ENCODE peak calls at places on chromosomes 13 and 19, in six cellular contexts. One of them, this sample, is unnamed.

GRCh38 chr19:14495678-14496028 is 274 bp downstream of the GIPC1 start:
- DNase-seq in NCI-H524: no peak
- DNase-seq in memory B cell: no peak
- DNase-seq in T-helper 1 cell: no peak
- DNase-seq in T-helper 22 cell: no peak
- DNase-seq in NCI-H774: no peak
- DNase-seq in this sample: no peak

GRCh38 chr13:46586766-46587509 is 34.0 kb downstream of the LRCH1 start:
- DNase-seq in T-helper 22 cell: no peak
- DNase-seq in memory B cell: no peak
- DNase-seq in NCI-H774: no peak
- DNase-seq in T-helper 1 cell: no peak
- DNase-seq in NCI-H524: no peak
- DNase-seq in this sample: no peak

GRCh38 chr19:45278087-45278486 is 27.0 kb downstream of the MARK4 start:
- DNase-seq in T-helper 1 cell: no peak
- DNase-seq in T-helper 22 cell: no peak
- DNase-seq in memory B cell: no peak
- DNase-seq in NCI-H524: no peak
- DNase-seq in NCI-H774: no peak
- DNase-seq in this sample: no peak

GRCh38 chr19:16457195-16457953 is 14.4 kb downstream of the EPS15L1 start:
- DNase-seq in T-helper 22 cell: no peak
- DNase-seq in memory B cell: no peak
- DNase-seq in NCI-H524: peak; percentile 88
- DNase-seq in T-helper 1 cell: no peak
- DNase-seq in NCI-H774: no peak
- DNase-seq in this sample: no peak

GRCh38 chr13:112821340-112822055 is 131.7 kb downstream of the ATP11A start:
- DNase-seq in T-helper 22 cell: no peak
- DNase-seq in memory B cell: no peak
- DNase-seq in NCI-H524: no peak
- DNase-seq in NCI-H774: no peak
- DNase-seq in T-helper 1 cell: no peak
- DNase-seq in this sample: no peak

GRCh38 chr13:61013782-61014181 is 401.9 kb downstream of the PCDH20 start:
- DNase-seq in T-helper 1 cell: no peak
- DNase-seq in memory B cell: no peak
- DNase-seq in NCI-H524: no peak
- DNase-seq in NCI-H774: no peak
- DNase-seq in T-helper 22 cell: no peak
- DNase-seq in this sample: no peak

GRCh38 chr19:57850553-57851017 is 926 bp downstream of the ZNF587 start:
- DNase-seq in NCI-H774: no peak
- DNase-seq in memory B cell: no peak
- DNase-seq in T-helper 1 cell: no peak
- DNase-seq in NCI-H524: no peak
- DNase-seq in T-helper 22 cell: no peak
- DNase-seq in this sample: no peak

GRCh38 chr19:3968556-3969434 is 2.1 kb downstream of the DAPK3 start:
- DNase-seq in memory B cell: no peak
- DNase-seq in T-helper 1 cell: no peak
- DNase-seq in T-helper 22 cell: no peak
- DNase-seq in NCI-H774: peak; percentile 42
- DNase-seq in NCI-H524: no peak
- DNase-seq in this sample: no peak

GRCh38 chr13:25415196-25415595 is 43.4 kb downstream of the ATP8A2 start:
- DNase-seq in memory B cell: no peak
- DNase-seq in T-helper 1 cell: no peak
- DNase-seq in NCI-H524: peak; percentile 89
- DNase-seq in T-helper 22 cell: no peak
- DNase-seq in NCI-H774: no peak
- DNase-seq in this sample: no peak

GRCh38 chr19:15788594-15789270 is 1.3 kb downstream of the OR10H5 start:
- DNase-seq in NCI-H774: no peak
- DNase-seq in NCI-H524: no peak
- DNase-seq in T-helper 1 cell: no peak
- DNase-seq in T-helper 22 cell: no peak
- DNase-seq in memory B cell: no peak
- DNase-seq in this sample: no peak

GRCh38 chr13:65159803-65160202 is 2070.3 kb downstream of the PCDH9 start:
- DNase-seq in NCI-H774: no peak
- DNase-seq in T-helper 1 cell: no peak
- DNase-seq in NCI-H524: no peak
- DNase-seq in memory B cell: no peak
- DNase-seq in T-helper 22 cell: no peak
- DNase-seq in this sample: no peak

GRCh38 chr19:1572795-1573194 is 4.7 kb upstream of the MEX3D start:
- DNase-seq in NCI-H774: no peak
- DNase-seq in memory B cell: no peak
- DNase-seq in NCI-H524: no peak
- DNase-seq in T-helper 22 cell: no peak
- DNase-seq in T-helper 1 cell: no peak
- DNase-seq in this sample: no peak

GRCh38 chr19:52112624-52113023 is 17.1 kb upstream of the ZNF841 start:
- DNase-seq in NCI-H524: no peak
- DNase-seq in NCI-H774: no peak
- DNase-seq in memory B cell: no peak
- DNase-seq in T-helper 22 cell: no peak
- DNase-seq in T-helper 1 cell: no peak
- DNase-seq in this sample: no peak

GRCh38 chr13:104584481-104584880 is 1518.3 kb upstream of the SLC10A2 start:
- DNase-seq in NCI-H524: no peak
- DNase-seq in T-helper 1 cell: no peak
- DNase-seq in NCI-H774: no peak
- DNase-seq in T-helper 22 cell: no peak
- DNase-seq in memory B cell: no peak
- DNase-seq in this sample: no peak

GRCh38 chr19:51145926-51146493 is 3.9 kb downstream of the SIGLEC7 start:
- DNase-seq in T-helper 1 cell: no peak
- DNase-seq in memory B cell: no peak
- DNase-seq in NCI-H524: no peak
- DNase-seq in NCI-H774: no peak
- DNase-seq in T-helper 22 cell: no peak
- DNase-seq in this sample: no peak

GRCh38 chr19:5877869-5878268 is 7.5 kb upstream of the FUT5 start:
- DNase-seq in T-helper 1 cell: no peak
- DNase-seq in T-helper 22 cell: no peak
- DNase-seq in NCI-H774: no peak
- DNase-seq in NCI-H524: no peak
- DNase-seq in memory B cell: no peak
- DNase-seq in this sample: no peak

GRCh38 chr13:31242935-31243334 is 43.2 kb downstream of the B3GLCT start:
- DNase-seq in NCI-H524: no peak
- DNase-seq in T-helper 1 cell: no peak
- DNase-seq in memory B cell: no peak
- DNase-seq in NCI-H774: no peak
- DNase-seq in T-helper 22 cell: no peak
- DNase-seq in this sample: no peak

GRCh38 chr13:33251131-33251629 is 34.4 kb downstream of the STARD13 start:
- DNase-seq in T-helper 22 cell: no peak
- DNase-seq in T-helper 1 cell: no peak
- DNase-seq in memory B cell: no peak
- DNase-seq in NCI-H524: no peak
- DNase-seq in NCI-H774: no peak
- DNase-seq in this sample: no peak

GRCh38 chr13:77779461-77780272 is 82.2 kb downstream of the SLAIN1 start:
- DNase-seq in NCI-H524: peak; percentile 62
- DNase-seq in NCI-H774: peak; percentile 6
- DNase-seq in T-helper 22 cell: no peak
- DNase-seq in T-helper 1 cell: no peak
- DNase-seq in memory B cell: no peak
- DNase-seq in this sample: peak; percentile 9

GRCh38 chr19:32396046-32396652 is 9.4 kb upstream of the DPY19L3 start:
- DNase-seq in NCI-H524: no peak
- DNase-seq in T-helper 22 cell: no peak
- DNase-seq in memory B cell: no peak
- DNase-seq in NCI-H774: no peak
- DNase-seq in T-helper 1 cell: no peak
- DNase-seq in this sample: no peak

GRCh38 chr13:33937373-33938087 is 119.6 kb downstream of the RFC3 start:
- DNase-seq in NCI-H774: no peak
- DNase-seq in NCI-H524: no peak
- DNase-seq in memory B cell: no peak
- DNase-seq in T-helper 1 cell: no peak
- DNase-seq in T-helper 22 cell: no peak
- DNase-seq in this sample: no peak

GRCh38 chr13:92074658-92075057 is 676.2 kb downstream of the GPC5 start:
- DNase-seq in NCI-H524: peak; percentile 60
- DNase-seq in memory B cell: no peak
- DNase-seq in NCI-H774: no peak
- DNase-seq in T-helper 1 cell: no peak
- DNase-seq in T-helper 22 cell: no peak
- DNase-seq in this sample: no peak

GRCh38 chr13:108915095-108915633 is 285.8 kb downstream of the MYO16 start:
- DNase-seq in NCI-H774: peak; percentile 55
- DNase-seq in NCI-H524: peak; percentile 31
- DNase-seq in memory B cell: no peak
- DNase-seq in T-helper 22 cell: no peak
- DNase-seq in T-helper 1 cell: no peak
- DNase-seq in this sample: no peak

GRCh38 chr19:33720691-33721682 is 75.7 kb upstream of the KCTD15 start:
- DNase-seq in memory B cell: no peak
- DNase-seq in T-helper 22 cell: no peak
- DNase-seq in T-helper 1 cell: no peak
- DNase-seq in NCI-H524: no peak
- DNase-seq in NCI-H774: no peak
- DNase-seq in this sample: no peak

GRCh38 chr13:45838171-45838745 is 13.3 kb downstream of the SIAH3 start:
- DNase-seq in memory B cell: no peak
- DNase-seq in NCI-H524: peak; percentile 91
- DNase-seq in NCI-H774: no peak
- DNase-seq in T-helper 1 cell: no peak
- DNase-seq in T-helper 22 cell: no peak
- DNase-seq in this sample: no peak

GRCh38 chr19:29678484-29679106 is 13.3 kb downstream of the PLEKHF1 start:
- DNase-seq in NCI-H774: no peak
- DNase-seq in memory B cell: no peak
- DNase-seq in T-helper 1 cell: no peak
- DNase-seq in T-helper 22 cell: no peak
- DNase-seq in NCI-H524: no peak
- DNase-seq in this sample: no peak

This sample was measured in NK-92 treated with Interleukin-12 subunit alpha and Interleukin-12 subunit beta, amount 100 ng/mL, for 24 hours.